ENCODE peak calls at places on chromosomes 5 and 9, in eight cellular contexts. K is CD4-positive, alpha-beta T cell; X is mammary epithelial cell; J is epithelial cell of esophagus; A is natural killer cell; N is RWPE1; S is endothelial cell; W is HCT116. B is an unnamed sample.

GRCh38 chr9:102072061-102072764 is 333.8 kb upstream of the GRIN3A start:
- DNase-seq in K (no peak), X (no peak), J (no peak), A (no peak), N (no peak), S (no peak), W (no peak), B (no peak)

GRCh38 chr9:19903076-19903475 is 114.2 kb upstream of the SLC24A2 start:
- DNase-seq in K (no peak), X (no peak), J (no peak), A (no peak), N (no peak), S (no peak), W (no peak), B (no peak)

GRCh38 chr5:41256400-41256799 is 43.1 kb upstream of the C6 start:
- DNase-seq in K (no peak), X (peak), J (no peak), A (no peak), N (no peak), S (no peak), W (no peak), B (no peak)

GRCh38 chr5:180596115-180596667 is 4.9 kb upstream of the SCGB3A1 start:
- DNase-seq in K (no peak), X (no peak), J (peak), A (no peak), N (no peak), S (no peak), W (no peak), B (no peak)

GRCh38 chr9:37944266-37944650 is 40.3 kb upstream of the SLC25A51 start:
- DNase-seq in K (no peak), X (no peak), J (no peak), A (no peak), N (no peak), S (no peak), W (no peak), B (no peak)

GRCh38 chr9:114399381-114399780 is 11.6 kb upstream of the AKNA start:
- DNase-seq in K (no peak), X (peak), J (peak), A (no peak), N (no peak), S (no peak), W (no peak), B (no peak)

GRCh38 chr9:120934271-120934670 is 7.7 kb upstream of the TRAF1 start:
- DNase-seq in K (no peak), X (no peak), J (no peak), A (no peak), N (no peak), S (no peak), W (no peak), B (no peak)

GRCh38 chr9:134319306-134320194 is 6.7 kb upstream of the RXRA start:
- DNase-seq in K (no peak), X (no peak), J (no peak), A (no peak), N (no peak), S (no peak), W (no peak), B (no peak)

GRCh38 chr9:89869774-89870173 is 265.0 kb downstream of the GADD45G start:
- DNase-seq in K (no peak), X (no peak), J (no peak), A (no peak), N (no peak), S (no peak), W (no peak), B (no peak)

GRCh38 chr9:135783540-135784245 is 81.7 kb downstream of the KCNT1 start:
- DNase-seq in K (no peak), X (no peak), J (no peak), A (no peak), N (no peak), S (no peak), W (no peak), B (no peak)

GRCh38 chr9:95753762-95754465 is 121.6 kb upstream of the ERCC6L2 start:
- DNase-seq in K (no peak), X (no peak), J (no peak), A (no peak), N (no peak), S (no peak), W (no peak), B (no peak)

GRCh38 chr9:120872775-120873502 is 4.0 kb downstream of the PHF19 start:
- DNase-seq in K (no peak), X (no peak), J (no peak), A (no peak), N (no peak), S (no peak), W (no peak), B (no peak)

GRCh38 chr9:89661391-89661949 is 56.7 kb downstream of the GADD45G start:
- DNase-seq in K (no peak), X (no peak), J (no peak), A (no peak), N (no peak), S (no peak), W (no peak), B (no peak)

GRCh38 chr9:98009926-98010325 is 26.8 kb downstream of the ANP32B start:
- DNase-seq in K (no peak), X (no peak), J (no peak), A (no peak), N (no peak), S (peak), W (no peak), B (no peak)

GRCh38 chr5:72788851-72789505 is 27.5 kb upstream of the TNPO1 start:
- DNase-seq in K (no peak), X (peak), J (peak), A (no peak), N (peak), S (no peak), W (no peak), B (peak)

GRCh38 chr5:65769539-65769938 is 47.5 kb downstream of the NLN start:
- DNase-seq in K (no peak), X (peak), J (peak), A (no peak), N (peak), S (no peak), W (peak), B (peak)

GRCh38 chr5:120615967-120616645 is 152.0 kb downstream of the PRR16 start:
- DNase-seq in K (no peak), X (peak), J (peak), A (no peak), N (peak), S (no peak), W (no peak), B (peak)

GRCh38 chr9:96107436-96107835 is 194.5 kb downstream of the HSD17B3 start:
- DNase-seq in K (no peak), X (no peak), J (no peak), A (no peak), N (no peak), S (no peak), W (no peak), B (no peak)

GRCh38 chr5:107359916-107360234 is 310.9 kb downstream of the EFNA5 start:
- DNase-seq in K (no peak), X (peak), J (peak), A (no peak), N (no peak), S (no peak), W (no peak), B (no peak)

GRCh38 chr9:110143969-110144545 is 63.9 kb downstream of the C9orf152 start:
- DNase-seq in K (no peak), X (peak), J (no peak), A (no peak), N (no peak), S (no peak), W (no peak), B (no peak)

GRCh38 chr5:77560677-77561263 is 68.7 kb upstream of the WDR41 start:
- DNase-seq in K (no peak), X (peak), J (peak), A (no peak), N (peak), S (peak), W (peak), B (peak)

GRCh38 chr5:157575096-157575872 is at the start of gene ADAM19:
- DNase-seq in K (peak), X (peak), J (peak), A (peak), N (peak), S (peak), W (no peak), B (no peak)

GRCh38 chr5:14665949-14666741 is 1.6 kb downstream of the OTULIN start:
- DNase-seq in K (peak), X (peak), J (peak), A (peak), N (peak), S (peak), W (no peak), B (no peak)

GRCh38 chr5:91955610-91956009 is 572.5 kb upstream of the ARRDC3 start:
- DNase-seq in K (no peak), X (no peak), J (no peak), A (no peak), N (no peak), S (no peak), W (no peak), B (no peak)

GRCh38 chr5:1772634-1773033 is 27.0 kb downstream of the MRPL36 start:
- DNase-seq in K (no peak), X (peak), J (peak), A (no peak), N (peak), S (no peak), W (peak), B (no peak)

GRCh38 chr9:136019041-136019680 is 58.0 kb upstream of the UBAC1 start:
- DNase-seq in K (no peak), X (no peak), J (no peak), A (no peak), N (no peak), S (no peak), W (no peak), B (no peak)

GRCh38 chr5:149954798-149955197 is 5.8 kb upstream of the SLC26A2 start:
- DNase-seq in K (no peak), X (no peak), J (no peak), A (no peak), N (no peak), S (no peak), W (no peak), B (no peak)

GRCh38 chr5:149951138-149951749 is 6.7 kb upstream of the PDE6A start:
- DNase-seq in K (no peak), X (no peak), J (no peak), A (no peak), N (no peak), S (no peak), W (no peak), B (no peak)

GRCh38 chr5:149946118-149946517 is 1.5 kb upstream of the PDE6A start:
- DNase-seq in K (no peak), X (no peak), J (no peak), A (no peak), N (no peak), S (no peak), W (no peak), B (no peak)

GRCh38 chr5:149944666-149945065 is at the start of gene PDE6A:
- DNase-seq in K (no peak), X (no peak), J (peak), A (no peak), N (no peak), S (no peak), W (no peak), B (no peak)

DNA sequence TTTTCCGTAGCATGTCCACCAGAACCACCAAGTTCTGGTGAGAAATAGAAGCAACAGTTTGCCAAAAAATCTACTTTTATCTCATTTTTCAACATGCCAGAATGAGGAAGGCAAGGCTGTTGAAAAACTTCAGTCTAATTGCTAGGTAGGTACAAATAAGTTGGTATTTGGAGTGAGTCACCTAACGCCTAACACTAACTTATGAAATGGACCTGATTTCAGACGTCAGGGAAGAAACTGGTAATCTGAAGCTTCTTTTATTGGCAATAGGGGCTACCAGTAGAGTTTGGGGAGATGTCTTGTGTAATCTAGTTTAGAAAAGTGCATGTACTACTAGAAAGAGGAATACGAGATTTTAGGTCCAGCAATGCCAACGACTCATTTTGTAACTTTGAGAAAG is 4.4 kb upstream of the PDE6A start:
- DNase-seq in K (no peak), X (no peak), J (peak), A (no peak), N (no peak), S (no peak), W (no peak), B (no peak)
- TF ChIP-seq CTCF in K (no peak), X (no peak), J (no peak), A (no peak), N (no peak), S (no peak), W (no peak), B (no peak)

GRCh38 chr5:141359790-141360426 is at the start of gene PCDHGB2:
- DNase-seq in K (no peak), X (no peak), J (peak), A (no peak), N (peak), S (peak), W (peak), B (no peak)
- TF ChIP-seq CTCF in K (no peak), X (peak), J (no peak), A (peak), N (peak), S (peak), W (peak), B (peak)

DNA sequence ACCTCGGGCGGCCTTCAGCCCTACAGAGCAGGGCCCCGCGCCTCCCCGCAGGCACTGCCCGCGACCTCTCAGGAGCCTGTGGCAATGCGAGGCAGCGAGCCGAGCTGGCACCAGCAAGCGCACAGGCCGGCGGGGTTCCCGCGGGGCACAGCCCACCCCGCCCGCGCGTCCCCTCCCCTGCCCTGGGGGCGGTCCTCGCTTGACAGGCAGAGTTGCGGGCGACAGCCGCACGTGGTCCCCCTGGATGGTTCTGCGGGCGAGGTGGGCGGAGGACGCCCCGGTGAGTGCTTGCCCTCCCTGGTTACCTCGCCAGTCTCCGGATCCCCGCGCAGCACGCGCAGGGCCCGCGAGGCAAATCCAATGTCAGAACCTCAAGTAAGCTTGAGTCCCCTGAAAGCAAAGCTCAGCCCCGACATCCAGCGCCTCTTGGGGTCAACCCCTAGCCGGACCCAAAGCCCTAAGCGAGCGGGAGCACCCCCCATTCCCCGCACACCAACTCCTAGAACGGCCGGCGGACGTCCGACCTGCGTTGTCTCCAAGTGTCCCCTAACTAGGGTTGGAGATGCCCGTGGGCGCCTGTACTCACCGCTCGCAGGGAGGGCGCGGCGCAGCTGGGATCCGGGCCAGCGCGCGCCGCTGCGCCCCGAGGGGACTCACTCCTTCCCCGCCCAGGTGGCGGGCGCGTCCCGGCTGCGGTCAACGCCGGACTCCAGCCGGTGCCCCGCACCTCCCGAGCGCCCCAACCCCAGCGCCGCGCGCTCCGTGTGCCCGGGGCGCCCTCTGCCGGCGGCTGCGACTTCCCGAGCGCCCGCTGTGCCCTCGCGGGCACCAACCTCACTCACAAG is at the start of gene DRD1:
- DNase-seq in K (peak), X (peak), J (peak), A (no peak), N (peak), S (peak), W (no peak), B (peak)
- TF ChIP-seq CTCF in K (peak), X (peak), J (no peak), A (peak), N (peak), S (peak), W (peak), B (peak)

GRCh38 chr9:33677961-33678360 is 117.4 kb upstream of the PRSS3 start:
- DNase-seq in K (no peak), X (no peak), J (no peak), A (no peak), N (no peak), S (no peak), W (no peak), B (no peak)

GRCh38 chr9:33682551-33682950 is 112.8 kb upstream of the PRSS3 start:
- DNase-seq in K (no peak), X (no peak), J (no peak), A (no peak), N (no peak), S (no peak), W (no peak), B (no peak)

GRCh38 chr9:33676746-33677505 is 118.4 kb upstream of the PRSS3 start:
- DNase-seq in K (peak), X (peak), J (peak), A (peak), N (peak), S (peak), W (no peak), B (no peak)

GRCh38 chr9:33677506-33677809 is 117.9 kb upstream of the PRSS3 start:
- DNase-seq in K (no peak), X (no peak), J (no peak), A (no peak), N (no peak), S (no peak), W (no peak), B (no peak)
- TF ChIP-seq CTCF in K (no peak), X (no peak), J (no peak), A (no peak), N (no peak), S (no peak), W (no peak), B (no peak)

DNA sequence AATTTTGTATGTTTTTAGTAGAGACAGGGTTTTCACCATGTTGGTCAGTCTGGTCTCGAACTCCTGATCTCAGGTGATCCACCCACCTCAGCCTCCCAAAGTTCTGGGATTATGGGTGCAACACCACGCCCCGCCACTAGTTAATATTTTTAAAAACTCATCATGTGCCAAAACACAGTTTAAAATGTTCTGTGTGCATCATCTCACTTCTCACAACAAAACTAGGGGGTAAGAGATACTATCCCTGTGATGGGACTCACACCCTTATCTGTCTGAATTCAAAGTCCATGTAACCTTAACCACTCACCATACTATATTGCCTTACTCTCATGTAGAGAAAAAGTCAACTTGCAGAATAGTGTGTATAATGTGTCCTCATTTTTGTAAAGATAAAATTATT is 2.6 kb downstream of the PKD2L2 start:
- DNase-seq in K (no peak), X (no peak), J (no peak), A (no peak), N (no peak), S (no peak), W (no peak), B (no peak)
- TF ChIP-seq CTCF in K (no peak), X (no peak), J (peak), A (no peak), N (peak), S (peak), W (peak), B (peak)